ENCODE peak calls at places on chromosomes 3 and 15, in nine cellular contexts. One of them, this sample, is unnamed.

GRCh38 chr15:60633426-60633968 is 154.6 kb upstream of the ICE2 start:
- DNase-seq in suprapubic skin: no peak
- DNase-seq in ureter: no peak
- DNase-seq in immature natural killer cell: no peak
- DNase-seq in choroid plexus epithelial cell: no peak
- DNase-seq in stimulated activated CD8-positive, alpha-beta memory T cell treated with anti-CD3 and anti-CD28 coated beads, Interleukin-2, amount 100 ng/mL, for 1 hour: no peak
- DNase-seq in HS-5: no peak
- DNase-seq in EH: no peak
- DNase-seq in GM23248: no peak
- DNase-seq in this sample: no peak

GRCh38 chr3:182740710-182741109 is 52.6 kb upstream of the ATP11B start:
- DNase-seq in stimulated activated CD8-positive, alpha-beta memory T cell treated with anti-CD3 and anti-CD28 coated beads, Interleukin-2, amount 100 ng/mL, for 1 hour: no peak
- DNase-seq in GM23248: no peak
- DNase-seq in choroid plexus epithelial cell: no peak
- DNase-seq in EH: no peak
- DNase-seq in ureter: peak
- DNase-seq in HS-5: no peak
- DNase-seq in immature natural killer cell: no peak
- DNase-seq in suprapubic skin: no peak
- DNase-seq in this sample: no peak

GRCh38 chr3:172965256-172965655 is 175.8 kb downstream of the SPATA16 start:
- DNase-seq in immature natural killer cell: no peak
- DNase-seq in stimulated activated CD8-positive, alpha-beta memory T cell treated with anti-CD3 and anti-CD28 coated beads, Interleukin-2, amount 100 ng/mL, for 1 hour: no peak
- DNase-seq in choroid plexus epithelial cell: peak
- DNase-seq in ureter: no peak
- DNase-seq in suprapubic skin: no peak
- DNase-seq in GM23248: peak
- DNase-seq in EH: peak
- DNase-seq in HS-5: peak
- DNase-seq in this sample: no peak

GRCh38 chr3:132596816-132597433 is at the start of gene ACKR4:
- DNase-seq in HS-5: no peak
- DNase-seq in EH: peak
- DNase-seq in immature natural killer cell: no peak
- DNase-seq in stimulated activated CD8-positive, alpha-beta memory T cell treated with anti-CD3 and anti-CD28 coated beads, Interleukin-2, amount 100 ng/mL, for 1 hour: no peak
- DNase-seq in ureter: no peak
- DNase-seq in suprapubic skin: no peak
- DNase-seq in GM23248: peak
- DNase-seq in choroid plexus epithelial cell: peak
- DNase-seq in this sample: no peak

GRCh38 chr3:29757054-29757777 is 476.3 kb downstream of the RBMS3 start:
- DNase-seq in immature natural killer cell: no peak
- DNase-seq in GM23248: peak
- DNase-seq in stimulated activated CD8-positive, alpha-beta memory T cell treated with anti-CD3 and anti-CD28 coated beads, Interleukin-2, amount 100 ng/mL, for 1 hour: no peak
- DNase-seq in HS-5: peak
- DNase-seq in suprapubic skin: no peak
- DNase-seq in choroid plexus epithelial cell: peak
- DNase-seq in ureter: no peak
- DNase-seq in EH: peak
- DNase-seq in this sample: no peak

GRCh38 chr3:52298147-52299098 is 10.8 kb downstream of the GLYCTK start:
- DNase-seq in GM23248: no peak
- DNase-seq in ureter: no peak
- DNase-seq in stimulated activated CD8-positive, alpha-beta memory T cell treated with anti-CD3 and anti-CD28 coated beads, Interleukin-2, amount 100 ng/mL, for 1 hour: no peak
- DNase-seq in suprapubic skin: no peak
- DNase-seq in HS-5: no peak
- DNase-seq in EH: no peak
- DNase-seq in choroid plexus epithelial cell: no peak
- DNase-seq in immature natural killer cell: no peak
- DNase-seq in this sample: no peak

GRCh38 chr3:190840146-190840545 is 22.3 kb downstream of the GMNC start:
- DNase-seq in GM23248: peak
- DNase-seq in stimulated activated CD8-positive, alpha-beta memory T cell treated with anti-CD3 and anti-CD28 coated beads, Interleukin-2, amount 100 ng/mL, for 1 hour: no peak
- DNase-seq in choroid plexus epithelial cell: peak
- DNase-seq in EH: no peak
- DNase-seq in HS-5: no peak
- DNase-seq in suprapubic skin: no peak
- DNase-seq in ureter: no peak
- DNase-seq in immature natural killer cell: no peak
- DNase-seq in this sample: no peak

GRCh38 chr15:68177747-68178146 is 27.4 kb downstream of the CALML4 start:
- DNase-seq in HS-5: no peak
- DNase-seq in EH: peak
- DNase-seq in choroid plexus epithelial cell: peak
- DNase-seq in GM23248: peak
- DNase-seq in suprapubic skin: no peak
- DNase-seq in stimulated activated CD8-positive, alpha-beta memory T cell treated with anti-CD3 and anti-CD28 coated beads, Interleukin-2, amount 100 ng/mL, for 1 hour: no peak
- DNase-seq in immature natural killer cell: no peak
- DNase-seq in ureter: no peak
- DNase-seq in this sample: no peak

GRCh38 chr3:103308921-103309320 is 874.1 kb downstream of the ZPLD1 start:
- DNase-seq in stimulated activated CD8-positive, alpha-beta memory T cell treated with anti-CD3 and anti-CD28 coated beads, Interleukin-2, amount 100 ng/mL, for 1 hour: no peak
- DNase-seq in GM23248: no peak
- DNase-seq in immature natural killer cell: no peak
- DNase-seq in ureter: no peak
- DNase-seq in HS-5: no peak
- DNase-seq in EH: no peak
- DNase-seq in suprapubic skin: no peak
- DNase-seq in choroid plexus epithelial cell: no peak
- DNase-seq in this sample: no peak

GRCh38 chr3:136332776-136333175 is 82.6 kb downstream of the PCCB start:
- DNase-seq in ureter: no peak
- DNase-seq in suprapubic skin: no peak
- DNase-seq in EH: peak
- DNase-seq in immature natural killer cell: no peak
- DNase-seq in HS-5: no peak
- DNase-seq in choroid plexus epithelial cell: peak
- DNase-seq in stimulated activated CD8-positive, alpha-beta memory T cell treated with anti-CD3 and anti-CD28 coated beads, Interleukin-2, amount 100 ng/mL, for 1 hour: no peak
- DNase-seq in GM23248: peak
- DNase-seq in this sample: no peak

GRCh38 chr3:45712434-45713110 is 23.4 kb downstream of the SACM1L start:
- DNase-seq in choroid plexus epithelial cell: peak
- DNase-seq in suprapubic skin: no peak
- DNase-seq in GM23248: peak
- DNase-seq in stimulated activated CD8-positive, alpha-beta memory T cell treated with anti-CD3 and anti-CD28 coated beads, Interleukin-2, amount 100 ng/mL, for 1 hour: no peak
- DNase-seq in ureter: no peak
- DNase-seq in immature natural killer cell: no peak
- DNase-seq in HS-5: no peak
- DNase-seq in EH: peak
- DNase-seq in this sample: no peak

GRCh38 chr15:22951031-22951380 is 29.2 kb downstream of the CYFIP1 start:
- DNase-seq in HS-5: no peak
- DNase-seq in stimulated activated CD8-positive, alpha-beta memory T cell treated with anti-CD3 and anti-CD28 coated beads, Interleukin-2, amount 100 ng/mL, for 1 hour: no peak
- DNase-seq in suprapubic skin: peak
- DNase-seq in choroid plexus epithelial cell: no peak
- DNase-seq in GM23248: no peak
- DNase-seq in ureter: no peak
- DNase-seq in EH: no peak
- DNase-seq in immature natural killer cell: no peak
- DNase-seq in this sample: no peak

GRCh38 chr15:64857421-64857820 is 15.7 kb downstream of the PLEKHO2 start:
- DNase-seq in immature natural killer cell: no peak
- DNase-seq in suprapubic skin: no peak
- DNase-seq in choroid plexus epithelial cell: peak
- DNase-seq in stimulated activated CD8-positive, alpha-beta memory T cell treated with anti-CD3 and anti-CD28 coated beads, Interleukin-2, amount 100 ng/mL, for 1 hour: no peak
- DNase-seq in GM23248: peak
- DNase-seq in ureter: no peak
- DNase-seq in EH: peak
- DNase-seq in HS-5: no peak
- DNase-seq in this sample: no peak

GRCh38 chr15:37124330-37124729 is 24.0 kb upstream of the MEIS2 start:
- DNase-seq in choroid plexus epithelial cell: no peak
- DNase-seq in GM23248: no peak
- DNase-seq in stimulated activated CD8-positive, alpha-beta memory T cell treated with anti-CD3 and anti-CD28 coated beads, Interleukin-2, amount 100 ng/mL, for 1 hour: no peak
- DNase-seq in ureter: no peak
- DNase-seq in HS-5: no peak
- DNase-seq in immature natural killer cell: no peak
- DNase-seq in EH: no peak
- DNase-seq in suprapubic skin: no peak
- DNase-seq in this sample: no peak

GRCh38 chr3:14565791-14566588 is 25.8 kb upstream of the GRIP2 start:
- DNase-seq in stimulated activated CD8-positive, alpha-beta memory T cell treated with anti-CD3 and anti-CD28 coated beads, Interleukin-2, amount 100 ng/mL, for 1 hour: no peak
- DNase-seq in GM23248: peak
- DNase-seq in ureter: no peak
- DNase-seq in HS-5: peak
- DNase-seq in choroid plexus epithelial cell: peak
- DNase-seq in EH: peak
- DNase-seq in immature natural killer cell: peak
- DNase-seq in suprapubic skin: no peak
- DNase-seq in this sample: no peak

This sample was measured in Ammon's horn.